ENCODE peak calls at places on chromosome 9, in five cellular contexts. N is ascending aorta, T is esophagus squamous epithelium, S is body of pancreas, Y is lung. U is an unnamed sample.

GRCh38 chr9:95096807-95097206 is 220.7 kb downstream of the FANCC start:
- DNase-seq in N (no peak), T (no peak), S (no peak), Y (no peak), U (no peak)

GRCh38 chr9:113817171-113817570 is 58.9 kb upstream of the ZNF618 start:
- DNase-seq in N (no peak), T (no peak), S (no peak), Y (no peak), U (no peak)

GRCh38 chr9:71647094-71647591 is 121.2 kb downstream of the CEMIP2 start:
- DNase-seq in N (peak; percentile 30), T (no peak), S (peak; percentile 21), Y (peak; percentile 65), U (peak; percentile 79)

GRCh38 chr9:134056483-134057310 is 11.1 kb downstream of the BRD3 start:
- DNase-seq in N (peak; percentile 7), T (no peak), S (peak; percentile 30), Y (no peak), U (no peak)

GRCh38 chr9:70639853-70640814 is 225.7 kb upstream of the KLF9 start:
- DNase-seq in N (no peak), T (no peak), S (no peak), Y (no peak), U (peak; percentile 39)

GRCh38 chr9:14722391-14723035 is at the start of gene CER1:
- DNase-seq in N (no peak), T (no peak), S (no peak), Y (no peak), U (no peak)

GRCh38 chr9:5690278-5690677 is 61.4 kb downstream of the RIC1 start:
- DNase-seq in N (no peak), T (no peak), S (no peak), Y (no peak), U (no peak)

GRCh38 chr9:107667269-107667681 is 177.7 kb upstream of the KLF4 start:
- DNase-seq in N (no peak), T (no peak), S (no peak), Y (no peak), U (no peak)

GRCh38 chr9:87107072-87107471 is 159.8 kb upstream of the GAS1 start:
- DNase-seq in N (no peak), T (no peak), S (no peak), Y (no peak), U (no peak)

GRCh38 chr9:125785187-125785840 is 38.1 kb downstream of the PBX3 start:
- DNase-seq in N (no peak), T (no peak), S (no peak), Y (no peak), U (no peak)

GRCh38 chr9:126684965-126685465 is 71.3 kb downstream of the LMX1B start:
- DNase-seq in N (no peak), T (no peak), S (no peak), Y (no peak), U (no peak)

GRCh38 chr9:91991621-91992435 is 41.8 kb upstream of the ROR2 start:
- DNase-seq in N (no peak), T (no peak), S (no peak), Y (no peak), U (no peak)

GRCh38 chr9:69806642-69807041 is 14.0 kb upstream of the CFAP95 start:
- DNase-seq in N (no peak), T (no peak), S (no peak), Y (no peak), U (no peak)

GRCh38 chr9:127451681-127452480 is 571 bp downstream of the LRSAM1 start:
- DNase-seq in N (no peak), T (no peak), S (peak; percentile 34), Y (peak; percentile 50), U (no peak)

GRCh38 chr9:132944294-132945185 is at the start of gene TSC1:
- DNase-seq in N (peak; percentile 76), T (peak; percentile 90), S (peak; percentile 98), Y (peak; percentile 97), U (peak; percentile 91)

GRCh38 chr9:20043461-20043860 is 254.6 kb upstream of the SLC24A2 start:
- DNase-seq in N (no peak), T (no peak), S (no peak), Y (no peak), U (no peak)

GRCh38 chr9:13278368-13279246 is 885 bp downstream of the MPDZ start:
- DNase-seq in N (no peak), T (no peak), S (peak; percentile 27), Y (peak; percentile 47), U (peak; percentile 70)

DNA sequence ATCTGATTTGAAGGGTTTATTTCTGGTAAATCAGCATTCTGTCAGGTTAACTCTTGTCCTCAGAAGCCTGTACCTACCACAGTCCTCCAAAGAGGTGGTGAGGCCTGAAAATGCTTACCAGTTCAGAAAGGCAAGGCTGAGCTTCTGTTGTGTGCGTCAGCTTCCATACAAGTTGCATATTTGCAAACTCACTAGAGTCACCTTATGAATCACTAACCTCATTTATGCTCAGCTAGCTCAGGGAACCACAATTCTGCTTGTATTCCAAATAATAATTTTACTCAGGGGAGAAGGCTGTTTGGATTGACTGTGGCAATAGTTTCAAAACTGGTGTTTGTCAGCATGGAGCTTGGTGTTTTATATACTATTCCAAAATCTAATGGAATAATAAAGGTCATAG is 355.1 kb upstream of the RFX3 start:
- DNase-seq in N (no peak), T (no peak), S (no peak), Y (no peak), U (no peak)
- H3K27ac ChIP-seq in N (no peak overlapping the region), T (peak overlapping the region; percentile 43), S (no peak overlapping the region), Y (no peak overlapping the region), U (no peak overlapping the region)

DNA sequence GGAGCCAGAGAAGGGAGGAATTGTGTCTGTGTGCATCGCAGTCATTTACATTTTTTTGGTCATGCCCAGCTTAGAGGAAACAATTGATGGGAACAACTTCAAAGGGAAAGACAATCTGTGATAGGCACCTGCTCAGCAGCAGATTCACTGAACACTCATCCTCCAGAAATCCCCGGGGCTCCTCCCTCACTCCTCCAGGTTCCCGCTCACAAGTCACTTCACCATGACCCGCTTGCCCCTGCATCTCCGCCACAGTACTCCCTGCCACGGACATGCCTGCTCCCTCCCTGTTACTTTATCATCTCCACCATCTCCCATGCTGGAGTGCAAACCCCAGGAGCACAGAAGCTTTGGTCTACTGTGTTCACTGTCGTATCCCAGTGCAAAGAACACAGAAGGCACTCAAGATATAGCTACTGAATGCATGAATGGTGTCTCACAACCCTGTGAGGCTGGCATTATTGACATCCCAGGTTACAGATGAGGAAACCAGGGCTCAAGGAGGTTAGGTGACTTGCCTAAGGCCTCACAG is 16.2 kb downstream of the LHX6 start:
- DNase-seq in N (no peak), T (no peak), S (no peak), Y (no peak), U (no peak)
- H3K4me3 ChIP-seq in N (no peak overlapping the region), T (no peak overlapping the region), S (no peak overlapping the region), Y (no peak overlapping the region), U (no peak overlapping the region)

DNA sequence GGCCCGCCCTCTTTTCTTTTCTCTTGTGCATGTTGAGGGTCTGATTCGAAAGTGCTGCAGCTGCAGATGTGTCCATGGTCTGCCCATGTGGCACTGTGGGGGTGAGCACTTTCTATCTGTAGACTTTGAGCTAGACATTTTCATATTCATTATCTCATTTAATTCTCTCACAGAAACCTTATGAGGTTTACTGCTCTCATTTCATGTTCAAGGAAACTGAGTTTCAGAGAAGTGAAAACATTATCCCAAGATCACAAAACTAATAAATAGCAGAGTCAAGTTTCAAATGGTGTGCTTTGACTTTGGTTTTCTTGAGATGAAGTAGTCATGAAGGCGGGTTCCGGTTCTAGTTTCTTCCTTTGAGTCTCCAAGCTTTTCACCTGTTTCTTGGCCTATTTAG is 536.5 kb upstream of the ZNF462 start:
- DNase-seq in N (no peak), T (no peak), S (no peak), Y (no peak), U (no peak)
- H3K27ac ChIP-seq in N (no peak overlapping the region), T (no peak overlapping the region), S (no peak overlapping the region), Y (no peak overlapping the region), U (no peak overlapping the region)

GRCh38 chr9:111037744-111038335 is 430 bp downstream of the LPAR1 start:
- DNase-seq in N (no peak), T (no peak), S (peak; percentile 56), Y (no peak), U (no peak)
- H3K4me3 ChIP-seq in N (peak overlapping the region; percentile 73), T (peak overlapping the region; percentile 78), S (peak overlapping the region; percentile 44), Y (peak overlapping the region; percentile 34), U (peak overlapping the region; percentile 47)

DNA sequence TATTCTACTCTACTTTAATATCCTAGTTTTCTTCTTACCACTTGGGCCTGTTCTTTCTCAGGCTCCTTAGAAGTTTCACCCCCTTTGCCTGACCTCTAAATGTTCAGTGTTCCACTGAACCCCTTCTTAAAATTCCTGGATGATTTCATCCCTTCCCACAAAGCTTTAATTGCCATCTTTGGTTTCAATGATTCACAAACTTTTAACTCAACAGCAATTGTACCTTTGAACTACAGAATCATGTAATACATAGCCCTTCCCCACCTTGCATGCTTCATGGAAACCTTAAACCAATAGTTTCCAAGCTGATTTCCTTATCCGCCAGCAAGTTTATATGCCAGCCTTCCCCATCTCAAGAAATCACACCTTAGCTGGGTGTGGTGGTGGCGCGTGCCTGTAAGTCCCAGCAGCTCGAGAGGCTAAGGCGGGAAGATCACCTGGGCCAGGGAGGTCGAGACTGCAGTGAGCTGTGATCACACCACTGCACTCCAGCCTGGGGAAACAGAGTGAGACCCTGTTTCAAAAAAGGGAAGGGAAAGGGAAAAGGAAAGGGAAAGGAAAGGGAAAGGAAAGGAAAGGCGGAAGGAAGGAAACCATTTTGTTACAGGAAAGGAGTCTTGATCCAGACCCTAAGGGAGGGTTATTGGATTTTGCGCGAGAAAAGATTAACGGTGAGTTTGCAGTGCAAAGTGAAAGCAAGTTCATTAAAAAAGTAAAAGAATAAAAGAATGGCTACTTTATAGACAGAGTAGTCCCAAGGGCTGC is 1023.7 kb upstream of the DMAC1 start:
- DNase-seq in N (no peak), T (no peak), S (no peak), Y (no peak), U (no peak)
- H3K27ac ChIP-seq in N (no peak overlapping the region), T (no peak overlapping the region), S (peak overlapping the region; percentile 45), Y (no peak overlapping the region), U (no peak overlapping the region)

GRCh38 chr9:35685506-35685905 is 4.2 kb downstream of the TPM2 start:
- DNase-seq in N (no peak), T (no peak), S (no peak), Y (no peak), U (no peak)

GRCh38 chr9:35687972-35688557 is 1.7 kb downstream of the TPM2 start:
- DNase-seq in N (no peak), T (no peak), S (no peak), Y (no peak), U (no peak)

GRCh38 chr9:35684921-35685320 is 4.8 kb downstream of the TPM2 start:
- DNase-seq in N (no peak), T (no peak), S (no peak), Y (no peak), U (no peak)

GRCh38 chr9:35687306-35687705 is 2.4 kb downstream of the TPM2 start:
- DNase-seq in N (no peak), T (no peak), S (no peak), Y (no peak), U (no peak)

GRCh38 chr9:35686222-35687203 is 3.2 kb downstream of the TPM2 start:
- DNase-seq in N (no peak), T (no peak), S (no peak), Y (no peak), U (no peak)
- H3K4me3 ChIP-seq in N (peak overlapping the region; percentile 83), T (peak overlapping the region; percentile 76), S (no peak overlapping the region), Y (no peak overlapping the region), U (no peak overlapping the region)

GRCh38 chr9:98957826-98958225 is 14.1 kb downstream of the COL15A1 start:
- DNase-seq in N (no peak), T (no peak), S (no peak), Y (no peak), U (no peak)
- H3K27ac ChIP-seq in N (peak overlapping the region; percentile 77), T (peak overlapping the region; percentile 79), S (no peak overlapping the region), Y (peak overlapping the region; percentile 80), U (no peak overlapping the region)

U was measured in dorsolateral prefrontal cortex.